ENCODE peak calls at places on chromosomes 1 and 21, in nine cellular contexts. D, E, W, I, P, R, M, X and F are unnamed samples.

GRCh38 chr1:15848143-15848928 is 829 bp downstream of the SPEN start:
- DNase-seq in I (peak; percentile 54), E (no peak), W (peak; percentile 85), D (peak; percentile 17), R (peak; percentile 70), P (no peak), X (peak; percentile 49), M (no peak), F (no peak)

GRCh38 chr21:30234643-30235042 is 18.7 kb upstream of the CLDN8 start:
- DNase-seq in M (no peak), W (no peak), X (no peak), P (no peak), I (no peak), D (no peak), R (no peak), E (peak; percentile 93), F (no peak)

GRCh38 chr1:27634982-27635362 is at the start of gene FGR:
- DNase-seq in X (no peak), M (no peak), D (no peak), I (no peak), P (no peak), R (no peak), W (no peak), E (no peak), F (no peak)

GRCh38 chr1:113178522-113178921 is 105.5 kb downstream of the LRIG2 start:
- DNase-seq in R (no peak), X (no peak), M (no peak), P (no peak), I (peak; percentile 9), E (no peak), D (no peak), W (no peak), F (peak; percentile 1)

GRCh38 chr21:45154511-45155508 is 80.4 kb downstream of the ADARB1 start:
- DNase-seq in W (peak; percentile 72), P (no peak), M (no peak), D (no peak), I (peak; percentile 57), E (peak; percentile 46), R (no peak), X (no peak), F (peak; percentile 14)

GRCh38 chr1:105172803-105173202 is 1423.1 kb downstream of the AMY1C start:
- DNase-seq in R (no peak), E (no peak), W (no peak), M (peak; percentile 89), X (no peak), I (no peak), D (no peak), P (no peak), F (no peak)

GRCh38 chr1:25080294-25081209 is 150.5 kb upstream of the RUNX3 start:
- DNase-seq in D (peak; percentile 0), W (peak; percentile 64), E (peak; percentile 30), I (peak; percentile 44), R (no peak), P (no peak), M (no peak), X (no peak), F (no peak)

GRCh38 chr21:45938811-45939520 is 42.6 kb upstream of the COL6A1 start:
- DNase-seq in I (no peak), W (no peak), X (no peak), M (no peak), E (no peak), D (no peak), P (no peak), R (no peak), F (no peak)

GRCh38 chr1:8415526-8416278 is 97.8 kb downstream of the SLC45A1 start:
- DNase-seq in P (no peak), W (no peak), R (no peak), X (no peak), I (no peak), D (no peak), M (no peak), E (no peak), F (no peak)

GRCh38 chr21:44024895-44025353 is 12.8 kb downstream of the TRAPPC10 start:
- DNase-seq in I (no peak), X (peak; percentile 14), D (peak; percentile 30), P (no peak), W (peak; percentile 73), R (no peak), M (no peak), E (peak; percentile 76), F (peak; percentile 4)

GRCh38 chr1:24102966-24103365 is 9.0 kb downstream of the MYOM3 start:
- DNase-seq in I (peak; percentile 37), E (no peak), W (peak; percentile 86), R (no peak), P (no peak), M (no peak), D (no peak), X (no peak), F (no peak)

GRCh38 chr1:30374400-30375070 is 348.9 kb downstream of the MATN1 start:
- DNase-seq in E (no peak), D (no peak), I (no peak), X (no peak), P (no peak), W (no peak), M (no peak), R (no peak), F (no peak)

GRCh38 chr1:21534674-21535378 is 25.6 kb downstream of the ALPL start:
- DNase-seq in I (peak; percentile 75), P (peak; percentile 29), M (peak; percentile 6), W (no peak), X (no peak), E (peak; percentile 41), R (no peak), D (no peak), F (peak; percentile 39)

GRCh38 chr1:233677690-233678354 is 63.9 kb downstream of the KCNK1 start:
- DNase-seq in I (no peak), E (no peak), P (no peak), X (no peak), D (no peak), R (no peak), W (no peak), M (no peak), F (no peak)

GRCh38 chr21:39715804-39716397 is 29.1 kb upstream of the IGSF5 start:
- DNase-seq in R (no peak), D (peak; percentile 47), X (peak; percentile 22), P (peak; percentile 64), W (no peak), E (peak; percentile 41), I (peak; percentile 56), M (peak; percentile 37), F (peak; percentile 35)